ENCODE peak calls at places on chromosome 9, in five cellular contexts. D is CD8-positive, alpha-beta memory T cell; W is cardiac fibroblast; K is colonic mucosa; P is kidney epithelial cell. O is an unnamed sample.

GRCh38 chr9:130467371-130467770 is 22.6 kb downstream of the ASS1 start:
- DNase-seq in D (no peak), W (no peak), K (no peak), P (no peak), O (no peak)

GRCh38 chr9:135023816-135024405 is 63.6 kb upstream of the OLFM1 start:
- DNase-seq in D (no peak), W (no peak), K (no peak), P (no peak), O (no peak)

GRCh38 chr9:108812388-108812787 is 43.4 kb downstream of the ACTL7B start:
- DNase-seq in D (no peak), W (no peak), K (no peak), P (no peak), O (no peak)

GRCh38 chr9:90894956-90895687 is 93.5 kb downstream of the SYK start:
- DNase-seq in D (no peak), W (no peak), K (no peak), P (no peak), O (peak)

GRCh38 chr9:87516931-87517300 is 19.2 kb downstream of the DAPK1 start:
- DNase-seq in D (no peak), W (no peak), K (no peak), P (no peak), O (no peak)

GRCh38 chr9:2116073-2116472 is 100.9 kb downstream of the SMARCA2 start:
- DNase-seq in D (no peak), W (no peak), K (no peak), P (no peak), O (peak)

GRCh38 chr9:16063241-16063591 is 510.4 kb downstream of the CCDC171 start:
- DNase-seq in D (no peak), W (no peak), K (no peak), P (no peak), O (no peak)

GRCh38 chr9:108478871-108479332 is 376.9 kb downstream of the ACTL7B start:
- DNase-seq in D (no peak), W (peak), K (no peak), P (peak), O (no peak)

GRCh38 chr9:98333703-98334582 is 78.5 kb upstream of the TBC1D2 start:
- DNase-seq in D (no peak), W (peak), K (no peak), P (no peak), O (no peak)

GRCh38 chr9:69027355-69028097 is 8.0 kb upstream of the FXN start:
- DNase-seq in D (peak), W (peak), K (peak), P (no peak), O (peak)

GRCh38 chr9:79049371-79049770 is 522.4 kb upstream of the TLE4 start:
- DNase-seq in D (no peak), W (no peak), K (no peak), P (no peak), O (no peak)

GRCh38 chr9:134297082-134297415 is 29.2 kb upstream of the RXRA start:
- DNase-seq in D (no peak), W (no peak), K (no peak), P (no peak), O (no peak)

GRCh38 chr9:10248890-10249289 is 363.9 kb downstream of the PTPRD start:
- DNase-seq in D (no peak), W (no peak), K (no peak), P (no peak), O (no peak)

GRCh38 chr9:9412241-9412640 is 1200.6 kb downstream of the PTPRD start:
- DNase-seq in D (no peak), W (no peak), K (no peak), P (no peak), O (no peak)

GRCh38 chr9:90878562-90878961 is 76.9 kb downstream of the SYK start:
- DNase-seq in D (no peak), W (no peak), K (no peak), P (no peak), O (no peak)

GRCh38 chr9:134486127-134486995 is 155.2 kb upstream of the COL5A1 start:
- DNase-seq in D (no peak), W (no peak), K (no peak), P (no peak), O (no peak)

GRCh38 chr9:127794001-127794791 is 8.4 kb downstream of the CDK9 start:
- DNase-seq in D (no peak), W (no peak), K (no peak), P (no peak), O (no peak)

GRCh38 chr9:124456341-124457078 is 6.3 kb downstream of the ADGRD2 start:
- DNase-seq in D (no peak), W (no peak), K (no peak), P (no peak), O (no peak)

GRCh38 chr9:95005276-95006141 is 279.0 kb downstream of the AOPEP start:
- DNase-seq in D (no peak), W (peak), K (no peak), P (no peak), O (no peak)

GRCh38 chr9:94908041-94908563 is 181.6 kb downstream of the AOPEP start:
- DNase-seq in D (no peak), W (peak), K (no peak), P (no peak), O (no peak)

GRCh38 chr9:38380230-38380871 is 12.2 kb upstream of the ALDH1B1 start:
- DNase-seq in D (no peak), W (no peak), K (no peak), P (no peak), O (no peak)

GRCh38 chr9:25716220-25716872 is 38.1 kb upstream of the TUSC1 start:
- DNase-seq in D (no peak), W (peak), K (peak), P (peak), O (peak)

GRCh38 chr9:113011911-113012381 is at the start of gene ZNF883:
- DNase-seq in D (no peak), W (peak), K (peak), P (peak), O (no peak)
- H3K4me3 ChIP-seq in D (peak), W (peak), K (peak), P (peak), O (no peak)

DNA sequence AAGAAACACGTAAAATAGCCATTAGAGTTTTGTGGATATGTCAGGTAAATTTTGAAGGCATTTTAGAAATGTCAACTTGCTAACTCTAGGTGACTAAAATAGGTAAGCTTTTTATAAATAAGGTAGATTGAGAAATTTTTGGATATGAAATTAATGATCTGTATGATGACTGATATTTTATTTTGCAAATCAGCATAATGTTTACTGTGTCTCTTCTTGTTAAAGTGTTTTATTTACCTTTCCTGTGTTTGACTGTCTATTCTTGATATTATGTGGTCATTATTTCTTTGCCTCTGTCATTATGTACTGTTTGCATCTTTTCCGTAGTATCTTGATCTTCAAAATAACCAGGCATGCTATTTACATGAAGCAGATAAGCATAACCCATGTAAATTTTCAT is 58.4 kb downstream of the ZCCHC7 start:
- DNase-seq in D (no peak), W (no peak), K (no peak), P (no peak), O (no peak)
- H3K4me3 ChIP-seq in D (no peak), W (no peak), K (no peak), P (no peak), O (no peak)

GRCh38 chr9:92147030-92147853 is 32.0 kb upstream of the SPTLC1 start:
- DNase-seq in D (no peak), W (peak), K (no peak), P (peak), O (no peak)
- H3K4me3 ChIP-seq in D (no peak), W (no peak), K (no peak), P (no peak), O (no peak)

DNA sequence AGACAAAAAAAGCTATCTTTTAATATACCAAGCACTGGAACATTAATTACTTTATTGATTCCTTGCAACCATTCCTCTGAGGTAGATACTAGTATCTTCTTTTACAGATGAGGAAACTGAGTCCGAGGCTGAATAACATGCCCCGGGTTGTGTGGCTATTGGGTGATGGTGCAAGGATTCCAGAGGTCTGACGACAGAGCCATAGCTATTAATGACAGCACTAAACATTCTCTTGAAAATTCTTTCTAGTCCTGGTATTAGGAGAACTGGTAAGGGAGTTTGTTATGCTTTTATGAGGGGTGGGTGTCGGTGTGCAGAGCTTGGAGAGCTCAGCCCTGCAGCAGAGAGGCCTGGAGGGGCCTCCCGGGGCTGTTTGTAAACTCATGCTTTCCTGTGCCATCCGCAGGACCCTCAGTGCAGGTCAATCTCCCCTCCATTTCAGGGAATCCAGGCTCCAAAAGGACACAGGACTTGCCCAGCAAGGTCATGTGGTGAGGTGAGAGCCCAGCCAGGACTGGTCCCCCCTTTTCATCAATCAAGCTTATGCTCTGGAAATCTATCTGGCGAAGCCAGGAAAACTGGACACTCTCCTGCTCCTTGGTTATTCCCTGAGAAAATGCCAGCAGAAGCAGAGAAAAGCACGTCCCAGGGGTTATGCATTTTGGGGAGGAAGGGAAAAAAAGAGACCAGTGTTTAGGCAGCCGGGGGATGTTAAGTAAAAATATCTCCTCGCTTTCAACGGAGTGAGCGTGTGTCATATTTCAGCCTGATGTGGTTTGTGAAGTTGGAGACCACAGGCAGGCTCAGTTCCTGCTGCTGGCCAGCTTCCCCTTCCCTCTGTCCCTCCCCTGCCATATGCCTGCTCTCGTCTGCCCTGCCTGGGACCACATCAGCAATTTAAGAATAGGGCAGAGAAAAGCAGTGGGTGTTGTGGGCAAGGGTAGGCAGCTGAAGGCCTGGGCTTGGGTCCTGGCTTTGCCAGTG is 3.7 kb downstream of the GSN start:
- DNase-seq in D (no peak), W (peak), K (no peak), P (no peak), O (peak)
- H3K4me3 ChIP-seq in D (no peak), W (no peak), K (no peak), P (no peak), O (no peak)

DNA sequence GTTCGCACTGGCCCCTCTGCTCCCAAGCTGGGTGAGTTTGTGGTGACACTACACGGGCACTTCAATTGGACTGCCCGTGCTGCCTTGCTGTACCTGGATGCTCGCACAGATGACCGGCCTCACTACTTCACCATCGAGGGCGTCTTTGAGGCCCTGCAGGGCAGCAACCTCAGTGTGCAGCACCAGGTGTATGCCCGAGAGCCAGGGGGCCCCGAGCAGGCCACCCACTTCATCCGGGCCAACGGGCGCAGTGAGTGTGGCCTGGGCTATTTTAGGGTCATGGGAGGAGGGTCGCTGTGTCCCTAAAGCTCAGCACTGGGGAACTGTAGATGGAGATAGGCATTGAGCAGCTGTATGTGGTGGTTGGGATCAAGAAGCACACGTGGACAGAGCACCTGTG is 1.4 kb downstream of the NPR2 start:
- DNase-seq in D (no peak), W (no peak), K (no peak), P (no peak), O (no peak)
- H3K4me3 ChIP-seq in D (no peak), W (peak), K (no peak), P (no peak), O (no peak)

GRCh38 chr9:117679425-117679824 is 24.8 kb upstream of the TLR4 start:
- DNase-seq in D (no peak), W (peak), K (no peak), P (no peak), O (no peak)
- H3K4me3 ChIP-seq in D (no peak), W (no peak), K (no peak), P (no peak), O (no peak)

GRCh38 chr9:76580188-76580587 is 121.2 kb downstream of the GCNT1 start:
- DNase-seq in D (no peak), W (no peak), K (no peak), P (no peak), O (no peak)
- H3K4me3 ChIP-seq in D (no peak), W (no peak), K (no peak), P (no peak), O (no peak)